ENCODE peak calls at places on chromosome 2, in eight cellular contexts. B is WTC11, J is dorsolateral prefrontal cortex, Q is brain microvascular endothelial cell, M is Calu3, Y is choroid plexus epithelial cell, I is body of pancreas, R is GM12865. V is an unnamed sample.

GRCh38 chr2:166762746-166763145 is 125.5 kb upstream of the XIRP2 start:
- DNase-seq in R (no peak), Q (no peak), M (no peak), Y (peak), B (no peak), J (no peak), I (no peak), V (no peak)

GRCh38 chr2:172215172-172215935 is 112.7 kb upstream of the DLX2 start:
- DNase-seq in Q (no peak), I (no peak), M (no peak), J (peak), R (no peak), Y (no peak), B (no peak), V (no peak)

GRCh38 chr2:239337122-239337876 is 63.5 kb downstream of the HDAC4 start:
- DNase-seq in I (peak), M (no peak), Y (no peak), B (no peak), Q (no peak), J (no peak), R (no peak), V (no peak)

GRCh38 chr2:106269591-106270291 is 75.6 kb upstream of the UXS1 start:
- DNase-seq in J (no peak), R (peak), B (peak), Y (peak), M (peak), I (peak), Q (no peak), V (peak)

GRCh38 chr2:61175036-61175435 is 13.0 kb downstream of the C2orf74 start:
- DNase-seq in M (no peak), I (no peak), Q (no peak), R (no peak), Y (no peak), B (no peak), J (no peak), V (no peak)

GRCh38 chr2:138356178-138356577 is 145.4 kb upstream of the SPOPL start:
- DNase-seq in I (peak), J (no peak), M (no peak), Q (no peak), R (no peak), Y (peak), B (no peak), V (no peak)

GRCh38 chr2:3785220-3785889 is 82.0 kb downstream of the DCDC2C start:
- DNase-seq in M (no peak), R (no peak), Y (peak), B (no peak), J (no peak), Q (peak), I (no peak), V (no peak)

GRCh38 chr2:110655701-110656100 is 22.2 kb downstream of the BUB1 start:
- DNase-seq in I (no peak), J (no peak), B (no peak), Q (peak), M (no peak), R (no peak), Y (peak), V (no peak)

GRCh38 chr2:219001577-219002394 is 8.6 kb upstream of the CRYBA2 start:
- DNase-seq in M (peak), J (no peak), Y (no peak), B (peak), I (peak), R (no peak), Q (no peak), V (peak)

GRCh38 chr2:128714285-128714684 is 395.6 kb upstream of the HS6ST1 start:
- DNase-seq in Q (no peak), I (no peak), B (no peak), M (no peak), Y (no peak), R (no peak), J (no peak), V (no peak)

DNA sequence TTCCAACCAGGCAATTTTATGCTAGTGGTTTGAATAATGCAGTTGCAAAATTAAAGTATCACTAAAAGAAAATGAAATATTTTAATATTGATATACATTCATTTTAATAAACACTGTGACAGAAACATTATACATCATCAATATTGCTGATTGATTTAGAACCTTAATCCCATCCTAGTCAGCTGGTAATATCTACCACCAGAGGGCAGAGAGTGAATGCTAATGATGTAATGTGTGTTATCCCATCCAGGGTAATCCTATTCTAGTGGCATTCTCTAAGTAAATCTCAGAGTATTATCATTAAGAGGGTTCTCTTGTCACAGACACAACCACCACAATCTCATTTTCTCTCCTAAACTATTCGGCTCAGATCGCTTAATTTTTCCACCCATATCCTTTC is 477.4 kb downstream of the CPS1 start:
- DNase-seq in J (no peak), M (peak), Q (peak), I (no peak), B (no peak), R (no peak), Y (peak), V (peak)
- TF ChIP-seq CTCF in J (peak), M (peak), Q (peak), I (peak), B (peak), R (peak), Y (peak), V (peak)

GRCh38 chr2:32627901-32628645 is at the start of gene TTC27:
- DNase-seq in Y (peak), J (peak), R (peak), M (peak), B (peak), I (peak), Q (peak), V (peak)
- TF ChIP-seq CTCF in Y (no peak), J (peak), R (no peak), M (peak), B (no peak), I (no peak), Q (no peak), V (no peak)

GRCh38 chr2:170966648-170967396 is 37.8 kb downstream of the GORASP2 start:
- DNase-seq in Y (no peak), M (peak), R (no peak), J (no peak), Q (no peak), I (no peak), B (peak), V (no peak)
- TF ChIP-seq CTCF in Y (peak), M (no peak), R (no peak), J (peak), Q (peak), I (no peak), B (no peak), V (peak)

GRCh38 chr2:15747698-15748471 is 156.2 kb downstream of the DDX1 start:
- DNase-seq in B (peak), Y (no peak), Q (no peak), R (no peak), J (no peak), M (no peak), I (no peak), V (peak)

GRCh38 chr2:15749460-15750432 is 158.1 kb downstream of the DDX1 start:
- DNase-seq in J (no peak), B (no peak), R (no peak), Q (no peak), I (no peak), M (no peak), Y (no peak), V (no peak)

GRCh38 chr2:15747172-15747550 is 155.5 kb downstream of the DDX1 start:
- DNase-seq in I (no peak), Q (no peak), Y (no peak), R (no peak), B (no peak), M (no peak), J (no peak), V (peak)

GRCh38 chr2:15750433-15750814 is 158.8 kb downstream of the DDX1 start:
- DNase-seq in Q (no peak), J (no peak), B (no peak), M (no peak), I (no peak), R (no peak), Y (no peak), V (no peak)

DNA sequence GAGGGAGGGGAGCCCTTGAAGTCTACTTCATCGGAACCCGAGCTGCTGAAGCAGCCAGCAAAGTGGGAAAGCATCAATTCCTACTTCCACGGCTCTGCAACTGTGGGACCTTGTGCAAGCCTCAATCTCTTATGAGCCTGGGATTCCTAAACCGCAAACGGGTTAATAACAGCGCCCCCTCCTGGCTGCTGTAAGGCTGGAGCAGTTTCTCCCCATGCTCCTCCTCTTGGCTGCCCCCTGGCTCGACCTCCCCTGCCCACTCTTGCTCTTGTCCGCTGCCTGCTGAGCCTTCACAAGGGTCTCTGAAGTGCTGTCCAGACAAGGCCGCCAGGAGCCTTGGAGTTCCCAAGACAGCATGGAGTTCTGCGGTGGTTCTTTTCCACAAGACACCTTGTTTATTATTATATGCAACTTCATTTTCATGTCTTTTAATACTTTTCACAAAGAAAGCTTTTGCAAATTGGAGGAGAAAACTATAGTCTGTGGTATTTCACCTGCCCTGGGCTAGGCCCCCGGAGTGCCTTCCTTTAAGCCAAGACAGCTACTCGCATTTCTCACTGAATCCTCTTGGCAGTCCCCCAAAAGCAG is 157.2 kb downstream of the DDX1 start:
- DNase-seq in Y (peak), B (peak), J (no peak), Q (no peak), I (peak), M (peak), R (peak), V (peak)
- TF ChIP-seq CTCF in Y (peak), B (peak), J (peak), Q (peak), I (peak), M (no peak), R (peak), V (peak)

GRCh38 chr2:197851451-197851850 is 47.1 kb downstream of the PLCL1 start:
- DNase-seq in R (peak), J (no peak), M (no peak), Q (no peak), I (no peak), B (peak), Y (peak), V (peak)
- TF ChIP-seq CTCF in R (peak), J (no peak), M (no peak), Q (peak), I (no peak), B (peak), Y (peak), V (no peak)

GRCh38 chr2:25041307-25041927 is 459 bp upstream of the EFR3B start:
- DNase-seq in Y (peak), M (peak), J (peak), I (peak), Q (peak), B (peak), R (peak), V (peak)
- TF ChIP-seq CTCF in Y (peak), M (no peak), J (peak), I (peak), Q (peak), B (no peak), R (peak), V (peak)

DNA sequence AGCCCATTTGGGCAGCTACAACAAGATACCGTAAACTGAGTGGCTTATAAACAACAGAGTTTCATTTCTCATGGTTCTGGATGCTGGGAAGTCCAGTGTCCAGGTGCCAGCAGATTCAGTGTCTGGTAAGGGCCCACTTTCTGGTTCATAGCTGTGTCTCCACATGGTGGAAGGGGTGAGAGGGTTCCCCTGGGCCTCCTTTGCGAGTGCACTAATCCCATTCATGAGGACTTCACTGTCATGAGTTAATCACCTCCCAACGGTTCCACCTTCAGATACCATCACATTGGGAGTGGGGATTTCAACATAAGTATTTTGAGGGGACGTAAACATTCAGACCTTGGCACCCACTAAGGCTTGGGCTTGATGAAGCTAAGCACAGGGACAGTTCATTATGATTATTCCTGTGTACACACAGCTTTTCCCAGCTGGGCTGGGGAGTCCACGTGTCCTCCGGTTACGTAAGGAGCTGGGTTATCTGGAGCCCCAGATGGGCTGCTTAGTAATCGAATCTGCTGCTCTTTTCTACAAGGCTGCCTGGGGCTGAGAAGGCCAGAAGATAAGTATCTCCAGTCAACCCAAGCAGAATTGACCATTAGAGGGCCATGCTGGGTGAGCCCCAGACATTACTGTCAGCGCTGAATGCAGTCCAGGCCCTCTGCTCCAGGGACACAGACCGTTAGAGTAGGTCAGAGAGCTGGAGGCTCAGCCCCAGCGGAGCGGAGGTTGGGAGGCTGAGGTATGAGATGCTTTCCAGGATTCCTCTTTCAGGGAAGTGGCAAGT is 42.7 kb downstream of the EPAS1 start:
- DNase-seq in Y (peak), Q (no peak), I (peak), M (no peak), B (no peak), J (no peak), R (no peak), V (peak)
- TF ChIP-seq CTCF in Y (no peak), Q (no peak), I (no peak), M (no peak), B (no peak), J (no peak), R (no peak), V (no peak)

DNA sequence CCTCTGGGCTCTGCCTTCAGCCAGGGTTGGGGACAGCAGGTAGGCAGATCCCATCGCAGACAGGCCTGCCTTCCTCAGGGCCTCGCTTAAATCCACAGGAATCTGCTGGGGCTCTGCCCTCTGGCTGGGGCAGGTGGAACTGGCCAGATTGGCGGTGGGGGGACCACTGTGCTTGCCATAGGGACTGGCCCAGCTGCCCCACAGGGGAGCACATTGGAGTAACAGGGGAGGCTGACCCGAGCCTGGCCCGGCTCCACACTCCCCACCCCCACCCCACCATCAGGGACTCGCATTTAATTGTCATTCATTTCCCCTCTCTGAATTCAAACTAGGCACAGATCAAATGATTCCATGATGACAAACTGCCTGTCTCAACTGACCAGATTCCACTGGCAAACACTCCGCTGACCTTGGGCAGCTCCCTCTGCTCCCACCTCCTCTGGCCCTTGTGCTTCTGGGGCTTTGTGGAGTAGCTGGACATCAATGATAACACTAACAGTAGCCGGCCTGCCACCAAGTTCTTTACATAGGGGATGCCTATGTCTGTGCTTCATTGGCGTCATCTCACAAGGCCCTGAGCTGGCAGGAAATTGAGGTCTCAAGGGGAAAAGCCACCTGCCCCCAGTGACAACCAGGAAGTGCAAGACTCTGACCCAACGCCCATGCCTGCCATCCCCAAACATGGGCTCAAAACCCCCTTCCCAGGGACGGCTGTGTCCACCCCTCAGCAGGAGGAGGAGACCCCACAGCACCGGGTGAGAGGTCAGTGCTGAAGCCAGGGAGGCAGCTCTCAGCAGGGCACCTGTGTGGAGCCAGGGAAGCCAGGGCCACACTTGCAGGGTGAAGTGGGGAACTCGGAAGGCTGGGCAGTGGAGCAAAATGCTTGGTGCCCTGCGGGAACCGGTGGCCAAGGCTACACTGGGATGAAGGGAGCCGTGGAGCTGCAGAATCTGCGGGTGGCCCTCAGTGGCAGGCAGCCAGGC is 2.1 kb upstream of the B3GNT7 start:
- DNase-seq in M (no peak), Q (no peak), J (no peak), I (no peak), Y (no peak), R (peak), B (peak), V (no peak)
- TF ChIP-seq CTCF in M (peak), Q (peak), J (peak), I (peak), Y (peak), R (peak), B (no peak), V (peak)

V was measured in Caco-2.